ENCODE peak calls at places on chromosome 1, in seven cellular contexts. Y, N, F, D, I, Q and K are unnamed samples.

GRCh38 chr1:18557621-18558465 is 72.8 kb upstream of the PAX7 start:
- DNase-seq in Y (no peak), N (peak; percentile 89), F (peak; percentile 64), D (no peak), I (peak; percentile 54), Q (peak; percentile 2), K (peak; percentile 91)

GRCh38 chr1:94926365-94926914 is 470 bp downstream of the CNN3 start:
- DNase-seq in Y (peak; percentile 53), N (peak; percentile 58), F (peak; percentile 51), D (peak; percentile 76), I (no peak), Q (peak; percentile 21), K (peak; percentile 73)

GRCh38 chr1:31855038-31855845 is 39.4 kb upstream of the SPOCD1 start:
- DNase-seq in Y (peak; percentile 75), N (no peak), F (no peak), D (peak; percentile 22), I (no peak), Q (peak; percentile 65), K (no peak)

GRCh38 chr1:25239681-25240541 is 7.3 kb downstream of the RSRP1 start:
- DNase-seq in Y (peak; percentile 87), N (peak; percentile 95), F (peak; percentile 80), D (peak; percentile 96), I (peak; percentile 88), Q (peak; percentile 97), K (peak; percentile 97)

GRCh38 chr1:6460349-6461236 is 5.4 kb downstream of the TNFRSF25 start:
- DNase-seq in Y (no peak), N (no peak), F (no peak), D (no peak), I (no peak), Q (no peak), K (no peak)

GRCh38 chr1:154327466-154328317 is 2.4 kb downstream of the ATP8B2 start:
- DNase-seq in Y (no peak), N (peak; percentile 30), F (no peak), D (no peak), I (no peak), Q (no peak), K (peak; percentile 8)

GRCh38 chr1:19166066-19166465 is 44.0 kb downstream of the UBR4 start:
- DNase-seq in Y (no peak), N (no peak), F (no peak), D (no peak), I (no peak), Q (no peak), K (no peak)

GRCh38 chr1:232769718-232770117 is 35.5 kb upstream of the MAP10 start:
- DNase-seq in Y (no peak), N (no peak), F (no peak), D (no peak), I (no peak), Q (no peak), K (no peak)

GRCh38 chr1:1211541-1212511 is 2.1 kb downstream of the TNFRSF4 start:
- DNase-seq in Y (no peak), N (no peak), F (no peak), D (no peak), I (no peak), Q (no peak), K (no peak)

GRCh38 chr1:200042119-200042436 is 14.6 kb downstream of the NR5A2 start:
- DNase-seq in Y (no peak), N (peak; percentile 36), F (peak; percentile 18), D (no peak), I (no peak), Q (no peak), K (peak; percentile 53)

GRCh38 chr1:77350012-77350411 is 68.2 kb downstream of the AK5 start:
- DNase-seq in Y (no peak), N (no peak), F (no peak), D (no peak), I (no peak), Q (no peak), K (no peak)

GRCh38 chr1:77349275-77349674 is 67.5 kb downstream of the AK5 start:
- DNase-seq in Y (no peak), N (no peak), F (no peak), D (no peak), I (no peak), Q (no peak), K (no peak)

GRCh38 chr1:77348561-77348960 is 66.7 kb downstream of the AK5 start:
- DNase-seq in Y (no peak), N (no peak), F (no peak), D (no peak), I (no peak), Q (no peak), K (no peak)

GRCh38 chr1:77342745-77343144 is 60.9 kb downstream of the AK5 start:
- DNase-seq in Y (no peak), N (no peak), F (no peak), D (no peak), I (no peak), Q (no peak), K (no peak)

DNA sequence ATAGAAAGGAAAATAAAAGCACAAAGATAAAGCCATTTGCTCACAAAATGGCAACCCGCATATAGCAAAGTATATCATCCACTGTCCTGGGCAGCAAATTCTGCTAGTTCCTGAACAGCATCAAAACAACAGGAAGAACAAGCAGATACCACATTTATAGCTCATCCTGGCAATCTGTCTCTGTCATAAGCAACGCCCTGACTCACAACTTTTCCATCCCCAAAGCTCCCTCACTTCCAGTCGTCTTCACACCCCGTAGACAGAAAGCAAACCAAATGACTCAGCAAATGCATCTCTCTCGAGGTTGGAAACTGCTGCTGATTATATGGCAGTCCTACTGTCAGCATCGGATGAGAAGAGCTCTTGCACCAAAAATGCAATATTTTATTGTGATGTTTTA is 65.8 kb downstream of the AK5 start:
- DNase-seq in Y (peak; percentile 89), N (no peak), F (no peak), D (peak; percentile 96), I (no peak), Q (peak; percentile 15), K (peak; percentile 69)
- H3K4ac ChIP-seq in Y (peak overlapping the region; percentile 67), N (no peak overlapping the region), F (no peak overlapping the region), D (peak overlapping the region; percentile 30), I (no peak overlapping the region), Q (no peak overlapping the region), K (no peak overlapping the region)

GRCh38 chr1:218548764-218549163 is 203.6 kb downstream of the TGFB2 start:
- DNase-seq in Y (no peak), N (no peak), F (no peak), D (no peak), I (no peak), Q (no peak), K (no peak)
- H3K4ac ChIP-seq in Y (no peak overlapping the region), N (no peak overlapping the region), F (no peak overlapping the region), D (no peak overlapping the region), I (no peak overlapping the region), Q (no peak overlapping the region), K (no peak overlapping the region)

GRCh38 chr1:16143566-16144324 is 12.1 kb downstream of the EPHA2 start:
- DNase-seq in Y (no peak), N (no peak), F (no peak), D (no peak), I (no peak), Q (peak; percentile 57), K (no peak)

GRCh38 chr1:16144325-16145029 is 11.4 kb downstream of the EPHA2 start:
- DNase-seq in Y (no peak), N (no peak), F (no peak), D (no peak), I (no peak), Q (no peak), K (no peak)

GRCh38 chr1:16143005-16143565 is 12.8 kb downstream of the EPHA2 start:
- DNase-seq in Y (no peak), N (no peak), F (no peak), D (no peak), I (no peak), Q (no peak), K (no peak)

GRCh38 chr1:16141573-16142336 is 14.1 kb downstream of the EPHA2 start:
- DNase-seq in Y (no peak), N (no peak), F (no peak), D (no peak), I (no peak), Q (no peak), K (no peak)

DNA sequence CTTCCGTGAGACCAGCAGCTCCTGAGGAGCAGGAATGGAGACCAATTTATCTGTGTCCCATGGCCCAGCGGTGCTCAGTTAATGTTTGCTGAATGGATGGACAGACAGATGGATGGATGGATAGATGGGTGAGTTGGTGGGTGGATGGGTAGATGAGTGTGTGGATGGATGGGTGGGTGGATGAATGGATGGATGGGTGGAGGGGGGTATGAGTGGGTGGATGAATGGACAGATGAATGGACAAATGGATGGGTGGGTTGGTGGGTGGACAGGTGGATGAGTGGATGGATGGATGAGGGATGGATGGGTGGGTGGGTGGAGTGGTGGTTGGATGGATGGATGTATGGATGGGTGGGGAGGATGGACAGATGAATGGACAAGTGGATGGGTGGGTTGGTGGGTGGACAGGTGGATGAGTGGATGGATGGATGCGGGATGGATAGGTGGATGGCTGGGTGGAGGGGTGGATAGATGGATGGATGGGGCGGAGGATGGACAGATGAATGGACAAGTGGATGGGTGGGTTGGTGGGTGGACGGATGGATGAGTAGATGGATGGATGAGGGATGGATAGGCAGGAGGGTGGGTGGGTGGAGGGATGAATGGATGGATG is 13.4 kb downstream of the EPHA2 start:
- DNase-seq in Y (no peak), N (no peak), F (no peak), D (no peak), I (no peak), Q (no peak), K (no peak)
- H3K4ac ChIP-seq in Y (no peak overlapping the region), N (no peak overlapping the region), F (no peak overlapping the region), D (no peak overlapping the region), I (no peak overlapping the region), Q (no peak overlapping the region), K (no peak overlapping the region)

GRCh38 chr1:45335732-45336365 is 4.1 kb upstream of the TOE1 start:
- DNase-seq in Y (no peak), N (no peak), F (no peak), D (no peak), I (no peak), Q (peak; percentile 66), K (peak; percentile 60)
- H3K4ac ChIP-seq in Y (no peak overlapping the region), N (no peak overlapping the region), F (no peak overlapping the region), D (no peak overlapping the region), I (no peak overlapping the region), Q (no peak overlapping the region), K (no peak overlapping the region)

DNA sequence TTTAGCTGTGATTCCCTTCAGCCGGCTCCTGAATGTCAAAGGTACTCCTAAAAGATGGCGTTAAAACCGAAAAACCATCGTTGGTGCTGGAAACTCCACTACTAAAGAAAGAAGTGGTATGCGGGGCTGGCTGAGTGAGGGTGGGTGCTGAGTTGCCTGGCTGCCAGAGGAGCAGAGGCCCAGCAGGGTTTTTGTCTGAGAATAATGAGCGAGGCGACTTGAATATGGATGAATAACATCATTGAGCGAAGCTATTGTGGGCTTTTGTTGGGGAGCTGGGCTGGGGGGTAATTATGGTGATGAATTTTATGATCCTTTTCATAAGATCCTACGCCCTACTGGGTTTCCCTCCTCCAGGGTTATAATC is 1.9 kb downstream of the PDPN start:
- DNase-seq in Y (no peak), N (peak; percentile 66), F (no peak), D (no peak), I (peak; percentile 38), Q (no peak), K (no peak)
- H3K4ac ChIP-seq in Y (no peak overlapping the region), N (no peak overlapping the region), F (no peak overlapping the region), D (no peak overlapping the region), I (no peak overlapping the region), Q (no peak overlapping the region), K (no peak overlapping the region)